ENCODE peak calls at places on chromosomes 16 and 17, in five cellular contexts. F is suprapubic skin, I is A549, J is prostate gland, O is H54. H is an unnamed sample.

GRCh38 chr17:17837966-17838962 is 1.5 kb upstream of the SREBF1 start:
- DNase-seq in O (no peak), F (peak), I (peak), J (peak), H (peak)

GRCh38 chr17:72615627-72615991 is 476.9 kb downstream of the SLC39A11 start:
- DNase-seq in F (no peak), O (no peak), J (no peak), I (no peak), H (no peak)

GRCh38 chr17:42288078-42288984 is at the start of gene STAT5A:
- DNase-seq in F (peak), O (no peak), J (peak), I (peak), H (peak)

GRCh38 chr17:50218771-50219315 is 17.4 kb upstream of the COL1A1 start:
- DNase-seq in F (no peak), I (no peak), J (no peak), O (no peak), H (no peak)

GRCh38 chr16:79163666-79164377 is 436.7 kb downstream of the MAF start:
- DNase-seq in I (no peak), F (no peak), O (no peak), J (no peak), H (no peak)

GRCh38 chr17:79650283-79650682 is 39.4 kb upstream of the RBFOX3 start:
- DNase-seq in I (no peak), O (no peak), J (peak), F (peak), H (no peak)

GRCh38 chr17:27323538-27324212 is 29.8 kb downstream of the WSB1 start:
- DNase-seq in I (no peak), J (peak), O (peak), F (peak), H (peak)

GRCh38 chr17:63066158-63066808 is 100.2 kb downstream of the TANC2 start:
- DNase-seq in I (no peak), J (no peak), O (no peak), F (no peak), H (no peak)

GRCh38 chr17:73733527-73733926 is 89.3 kb upstream of the SDK2 start:
- DNase-seq in O (no peak), F (no peak), I (no peak), J (no peak), H (no peak)

GRCh38 chr17:79947351-79948031 is 88.2 kb downstream of the TBC1D16 start:
- DNase-seq in I (no peak), F (peak), O (peak), J (no peak), H (no peak)

GRCh38 chr16:82769845-82770244 is 143.1 kb downstream of the CDH13 start:
- DNase-seq in I (no peak), F (no peak), O (no peak), J (no peak), H (no peak)

GRCh38 chr17:64781013-64781392 is 118.9 kb upstream of the SMURF2 start:
- DNase-seq in O (no peak), I (no peak), F (peak), J (no peak), H (no peak)

GRCh38 chr16:4679854-4680636 is 13.3 kb upstream of the NUDT16L1 start:
- DNase-seq in J (peak), O (no peak), F (peak), I (no peak), H (no peak)

DNA sequence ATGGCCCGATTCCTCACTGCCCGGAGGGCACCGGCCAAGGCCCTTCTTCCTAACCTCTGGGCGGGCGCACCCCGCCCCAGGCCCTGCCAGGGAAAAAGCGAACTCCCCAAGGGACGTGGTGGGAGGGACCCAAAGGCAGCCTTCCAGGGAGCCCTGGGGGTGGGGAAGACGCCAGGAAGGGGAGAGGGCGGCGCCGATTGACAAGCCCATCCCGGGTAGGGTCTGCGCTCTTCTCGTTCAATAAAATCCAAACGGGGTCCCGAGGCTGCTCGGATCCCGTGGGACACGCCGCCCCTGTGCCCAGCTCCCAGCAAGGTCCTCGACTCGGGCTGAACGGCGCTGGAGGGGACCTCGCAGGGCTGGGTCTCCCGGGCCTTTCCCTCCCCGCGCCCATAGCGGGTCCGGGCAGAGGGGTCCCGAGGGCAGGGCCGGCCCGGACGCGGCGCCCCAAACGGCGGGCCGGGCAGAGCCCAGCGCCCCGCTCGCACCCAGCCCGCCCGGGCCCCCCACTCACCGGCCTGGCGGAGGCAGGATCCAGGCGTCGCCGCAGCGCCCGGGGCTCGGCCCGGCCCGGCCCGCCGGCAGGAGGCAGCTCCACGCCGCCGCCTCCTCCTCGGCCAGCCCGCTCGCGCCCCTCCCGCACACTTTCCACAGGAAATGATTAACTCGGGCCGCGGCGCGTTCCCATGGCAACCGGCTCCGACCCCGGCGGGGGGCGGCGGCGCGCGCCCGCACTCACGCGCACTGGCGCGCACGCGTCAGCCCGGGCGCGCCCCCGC is at the start of gene KIFC3:
- DNase-seq in I (peak), J (peak), F (peak), O (peak), H (peak)
- TF ChIP-seq POLR2A in I (no peak), J (no peak), F (no peak), O (peak), H (no peak)

GRCh38 chr16:2514333-2515179 is 804 bp downstream of the ATP6V0C start:
- DNase-seq in O (no peak), J (no peak), F (peak), I (no peak), H (peak)

GRCh38 chr16:2512920-2513404 is 790 bp upstream of the ATP6V0C start:
- DNase-seq in J (no peak), O (no peak), F (no peak), I (no peak), H (peak)

GRCh38 chr16:2513405-2514332 is at the start of gene ATP6V0C:
- DNase-seq in I (peak), F (peak), O (peak), J (peak), H (peak)

GRCh38 chr16:2516391-2517240 is 2.9 kb downstream of the ATP6V0C start:
- DNase-seq in O (no peak), F (peak), I (no peak), J (no peak), H (no peak)

GRCh38 chr16:2515180-2515803 is 1.5 kb downstream of the ATP6V0C start:
- DNase-seq in I (no peak), J (no peak), O (no peak), F (peak), H (peak)
- TF ChIP-seq POLR2A in I (no peak), J (peak), O (no peak), F (no peak), H (peak)

GRCh38 chr17:47952181-47953021 is 5.3 kb downstream of the PRR15L start:
- DNase-seq in I (no peak), O (no peak), J (no peak), F (no peak), H (no peak)

GRCh38 chr17:47953945-47954344 is 3.7 kb downstream of the PRR15L start:
- DNase-seq in J (no peak), I (no peak), O (no peak), F (no peak), H (no peak)

GRCh38 chr17:47957591-47958490 is at the start of gene PRR15L:
- DNase-seq in J (peak), O (no peak), I (no peak), F (no peak), H (no peak)

GRCh38 chr17:47956818-47957590 is 679 bp downstream of the PRR15L start:
- DNase-seq in I (no peak), F (no peak), O (no peak), J (no peak), H (no peak)

GRCh38 chr17:47955497-47956461 is 1.9 kb downstream of the PRR15L start:
- DNase-seq in I (no peak), J (peak), F (no peak), O (no peak), H (no peak)
- TF ChIP-seq POLR2A in I (no peak), J (peak), F (no peak), O (no peak), H (no peak)

DNA sequence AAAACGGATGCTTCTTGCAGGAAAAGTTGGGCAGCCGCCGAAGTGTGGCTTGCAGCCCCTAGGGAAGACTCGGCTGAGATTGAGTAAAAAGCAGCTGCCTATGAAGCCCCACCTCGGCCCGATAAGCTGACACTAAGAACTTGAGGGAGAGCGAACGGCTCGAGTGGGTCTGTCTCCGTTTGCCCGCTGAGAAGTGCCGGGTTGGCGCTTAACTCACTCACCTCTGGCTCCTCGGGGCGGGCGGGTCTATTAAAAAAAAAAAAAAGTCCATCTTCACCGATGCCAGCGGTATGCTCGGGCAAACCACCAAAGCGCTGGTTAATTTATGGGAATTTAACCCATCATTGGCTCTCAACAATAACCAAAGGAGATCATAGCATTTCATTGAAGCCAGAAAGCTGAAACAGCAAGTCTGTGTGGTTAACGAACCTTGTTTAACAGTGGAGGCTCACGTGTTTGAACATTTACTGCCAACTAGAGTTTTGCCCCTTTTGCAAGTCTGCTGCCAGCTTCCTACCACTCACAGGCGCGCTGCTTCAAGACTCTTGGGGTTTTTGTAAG is 1.0 kb downstream of the SNTB2 start:
- DNase-seq in I (peak), O (no peak), F (peak), J (peak), H (peak)
- TF ChIP-seq POLR2A in I (no peak), O (no peak), F (peak), J (no peak), H (no peak)

GRCh38 chr16:81403208-81403600 is 41.4 kb upstream of the CMIP start:
- DNase-seq in I (no peak), J (no peak), F (no peak), O (no peak), H (no peak)

GRCh38 chr16:81405702-81406113 is 38.9 kb upstream of the CMIP start:
- DNase-seq in F (peak), O (peak), J (no peak), I (peak), H (no peak)

GRCh38 chr16:81399909-81400308 is 44.7 kb upstream of the CMIP start:
- DNase-seq in I (no peak), O (no peak), J (no peak), F (peak), H (no peak)

GRCh38 chr16:81401035-81401950 is 43.3 kb upstream of the CMIP start:
- DNase-seq in O (peak), J (peak), F (peak), I (peak), H (no peak)

GRCh38 chr16:81403601-81404391 is 40.8 kb upstream of the CMIP start:
- DNase-seq in F (peak), O (peak), J (peak), I (peak), H (peak)
- TF ChIP-seq POLR2A in F (no peak), O (no peak), J (no peak), I (no peak), H (no peak)

DNA sequence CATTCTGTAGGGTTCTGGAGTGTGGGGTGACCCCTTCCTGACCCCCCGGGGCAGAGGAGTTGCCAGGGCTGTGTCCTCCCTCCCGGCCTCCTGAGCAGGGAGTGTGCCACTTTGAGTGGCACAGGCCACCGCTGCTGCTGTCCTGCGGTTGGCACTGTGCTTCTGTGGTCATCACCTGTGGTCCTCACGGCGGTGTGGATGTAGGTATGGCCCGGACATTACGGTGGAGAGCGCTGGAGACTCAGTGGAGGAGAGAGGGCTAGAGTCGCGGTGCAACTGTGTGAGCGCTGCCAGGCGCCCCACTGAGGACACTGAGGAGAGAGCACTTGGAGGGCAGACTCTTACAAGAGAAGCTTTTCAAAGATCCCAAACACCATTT is 39.1 kb downstream of the PGS1 start:
- DNase-seq in O (no peak), I (no peak), J (no peak), F (no peak), H (no peak)
- TF ChIP-seq POLR2A in O (no peak), I (no peak), J (no peak), F (no peak), H (no peak)

GRCh38 chr17:59220328-59221158 is at the start of gene GDPD1:
- DNase-seq in F (peak), O (peak), J (peak), I (peak), H (peak)
- TF ChIP-seq POLR2A in F (no peak), O (no peak), J (no peak), I (peak), H (peak)

GRCh38 chr16:1506494-1507213 is 13.5 kb downstream of the TELO2 start:
- DNase-seq in O (no peak), J (no peak), I (no peak), F (no peak), H (no peak)

GRCh38 chr16:1502092-1503004 is 9.2 kb downstream of the TELO2 start:
- DNase-seq in I (no peak), O (no peak), F (no peak), J (no peak), H (no peak)

GRCh38 chr16:1503110-1503955 is 10.2 kb downstream of the TELO2 start:
- DNase-seq in J (no peak), O (no peak), I (no peak), F (no peak), H (no peak)

GRCh38 chr16:1505912-1506311 is 12.8 kb downstream of the TELO2 start:
- DNase-seq in F (no peak), J (no peak), I (no peak), O (no peak), H (no peak)

GRCh38 chr16:1505073-1505844 is 12.1 kb downstream of the TELO2 start:
- DNase-seq in O (no peak), F (no peak), I (no peak), J (no peak), H (no peak)
- TF ChIP-seq POLR2A in O (no peak), F (no peak), I (no peak), J (no peak), H (no peak)

DNA sequence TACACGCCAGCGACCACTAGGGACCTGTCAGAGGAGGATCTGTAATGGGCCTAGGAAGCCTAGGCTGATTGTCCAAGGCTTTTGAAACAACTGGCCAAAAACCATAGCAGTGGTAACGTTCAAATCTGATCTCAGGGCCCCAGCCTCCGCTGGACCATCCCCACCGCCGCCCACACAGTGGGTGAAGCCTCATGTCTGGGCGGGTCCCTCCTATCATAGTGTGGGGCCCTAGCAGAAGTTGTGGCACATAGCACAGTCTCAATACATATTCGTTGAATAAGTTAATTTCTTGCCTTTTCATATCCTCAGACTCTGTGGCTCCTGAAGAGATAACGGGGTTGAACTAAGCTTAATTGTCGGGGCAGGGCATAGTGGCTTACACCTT is 818 bp downstream of the DPH1 start:
- DNase-seq in J (no peak), I (no peak), O (no peak), F (no peak), H (peak)
- TF ChIP-seq POLR2A in J (no peak), I (no peak), O (no peak), F (no peak), H (no peak)